ENCODE peak calls at places on chromosomes 11 and 22, in ten cellular contexts. I is DMS79; O is fibroblast of the aortic adventitia; H is T1000; L is stimulated activated CD4-positive, alpha-beta T cell treated with anti-CD3 and anti-CD28 coated beads, Interleukin-12 subunit alpha, Interleukin-12 subunit beta, amount 100 ng/mL, for 4 hours; V is T-helper 9 cell; T is A172; D is GM19239; N is cardiac muscle cell; U is ELR. W is an unnamed sample.

GRCh38 chr11:65366340-65366773 is 11.8 kb downstream of the TIGD3 start:
- DNase-seq in N (peak; percentile 83), V (no peak), T (peak; percentile 71), D (peak; percentile 72), O (peak; percentile 91), H (no peak), I (peak; percentile 39), U (peak; percentile 90), L (no peak), W (peak; percentile 86)

GRCh38 chr11:23509023-23509422 is 648.7 kb upstream of the CCDC179 start:
- DNase-seq in I (peak; percentile 31), N (no peak), L (no peak), D (no peak), V (no peak), O (no peak), U (peak; percentile 83), T (peak; percentile 55), H (no peak), W (peak; percentile 77)

GRCh38 chr22:37561209-37562048 is 1.1 kb downstream of the CDC42EP1 start:
- DNase-seq in H (peak; percentile 68), I (no peak), V (peak; percentile 79), L (peak; percentile 82), T (peak; percentile 61), N (peak; percentile 87), D (peak; percentile 91), O (peak; percentile 89), U (peak; percentile 92), W (peak; percentile 84)

GRCh38 chr11:3738241-3738640 is 59.1 kb downstream of the NUP98 start:
- DNase-seq in N (no peak), I (no peak), V (no peak), H (no peak), L (no peak), D (no peak), O (peak; percentile 46), T (no peak), U (no peak), W (no peak)

GRCh38 chr11:66910669-66911068 is 47.5 kb downstream of the PC start:
- DNase-seq in H (no peak), D (no peak), V (no peak), T (no peak), U (no peak), N (no peak), O (no peak), L (no peak), I (no peak), W (no peak)

GRCh38 chr11:76169473-76169881 is 36.8 kb downstream of the WNT11 start:
- DNase-seq in I (peak; percentile 34), U (no peak), D (no peak), H (no peak), V (no peak), L (no peak), N (no peak), O (no peak), T (no peak), W (no peak)

GRCh38 chr11:115324569-115325432 is 179.4 kb downstream of the CADM1 start:
- DNase-seq in V (no peak), T (peak; percentile 22), L (no peak), H (no peak), O (peak; percentile 23), D (peak; percentile 25), I (peak; percentile 97), N (peak; percentile 74), U (peak; percentile 43), W (peak; percentile 54)

GRCh38 chr11:120136356-120136755 is 1.6 kb downstream of the TRIM29 start:
- DNase-seq in H (no peak), I (no peak), N (no peak), O (no peak), D (no peak), L (no peak), U (no peak), V (no peak), T (no peak), W (no peak)

GRCh38 chr11:120398184-120398583 is 62.0 kb downstream of the ARHGEF12 start:
- DNase-seq in L (no peak), H (no peak), O (peak; percentile 66), I (no peak), T (no peak), U (no peak), N (no peak), D (no peak), V (no peak), W (no peak)

GRCh38 chr22:37564111-37564711 is 3.9 kb downstream of the CDC42EP1 start:
- DNase-seq in I (no peak), U (no peak), L (no peak), N (no peak), O (peak; percentile 57), V (no peak), H (peak; percentile 13), D (no peak), T (no peak), W (no peak)

GRCh38 chr11:69280451-69280850 is 13.5 kb upstream of the MYEOV start:
- DNase-seq in L (no peak), I (no peak), U (peak; percentile 62), O (peak; percentile 56), T (peak; percentile 98), H (no peak), D (no peak), V (no peak), N (no peak), W (peak; percentile 85)